ENCODE peak calls at places on chromosome 10, in six cellular contexts. E is GM12891, Q is GM12878, Z is K562, M is H1, T is HepG2. R is an unnamed sample.

GRCh38 chr10:104802941-104803340 is 161.9 kb downstream of the SORCS3 start:
- DNase-seq in M (no peak), E (no peak), T (no peak), Z (no peak), Q (no peak), R (no peak)

GRCh38 chr10:86665868-86666267 is 2.4 kb upstream of the LDB3 start:
- DNase-seq in E (no peak), T (no peak), M (no peak), Z (no peak), Q (no peak), R (no peak)

GRCh38 chr10:14220026-14220425 is 110.7 kb downstream of the FRMD4A start:
- DNase-seq in M (no peak), Z (no peak), Q (no peak), E (no peak), T (no peak), R (no peak)

GRCh38 chr10:8563478-8563877 is 509.0 kb downstream of the GATA3 start:
- DNase-seq in M (no peak), T (no peak), Q (no peak), E (no peak), Z (no peak), R (no peak)

GRCh38 chr10:7053195-7053594 is 357.6 kb downstream of the SFMBT2 start:
- DNase-seq in E (no peak), T (no peak), Z (no peak), Q (no peak), M (no peak), R (no peak)

GRCh38 chr10:22427101-22427500 is 81.8 kb downstream of the SPAG6 start:
- DNase-seq in Z (peak; percentile 24), Q (no peak), M (no peak), E (no peak), T (no peak), R (no peak)

GRCh38 chr10:34449836-34450235 is 365.3 kb downstream of the PARD3 start:
- DNase-seq in M (no peak), E (no peak), Z (no peak), Q (no peak), T (no peak), R (no peak)

GRCh38 chr10:15719062-15719898 is 442 bp downstream of the ITGA8 start:
- DNase-seq in Z (no peak), Q (no peak), M (peak; percentile 72), E (peak; percentile 10), T (no peak), R (peak; percentile 14)

GRCh38 chr10:79275105-79275430 is 72.2 kb upstream of the PPIF start:
- DNase-seq in Z (no peak), M (no peak), Q (no peak), E (no peak), T (no peak), R (no peak)

GRCh38 chr10:49645417-49646255 is 31.8 kb downstream of the CHAT start:
- DNase-seq in E (no peak), Q (no peak), T (no peak), Z (no peak), M (no peak), R (no peak)
- TF ChIP-seq POLR2A in E (no peak), Q (no peak), T (no peak), Z (no peak), M (no peak), R (no peak)

GRCh38 chr10:119031496-119032059 is 2.1 kb downstream of the NANOS1 start:
- DNase-seq in T (no peak), Q (no peak), E (no peak), M (peak; percentile 46), Z (no peak), R (no peak)
- TF ChIP-seq TAF1 in T (no peak), Q (no peak), E (no peak), M (no peak), Z (no peak), R (no peak)

DNA sequence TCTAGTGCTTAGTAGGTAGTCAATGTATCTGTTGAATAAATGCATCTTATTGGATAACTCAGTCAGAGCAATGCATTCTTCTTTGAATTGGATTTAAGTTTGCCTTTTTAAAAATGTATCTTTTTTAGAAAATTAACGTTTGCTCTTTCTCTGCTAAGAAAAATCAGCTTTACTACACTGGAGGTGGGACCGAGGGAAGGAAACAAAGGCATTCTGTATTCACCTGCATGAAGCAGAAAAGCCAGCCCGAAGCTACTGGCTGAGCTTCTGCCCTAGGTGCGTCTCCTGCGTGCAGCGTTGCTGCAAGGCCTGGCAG is 22.2 kb upstream of the ITGB1 start:
- DNase-seq in T (no peak), Z (no peak), E (no peak), M (no peak), Q (no peak), R (no peak)
- TF ChIP-seq POLR2A in T (no peak), Z (no peak), E (no peak), M (no peak), Q (no peak), R (no peak)

GRCh38 chr10:3946234-3947229 is 161.5 kb upstream of the KLF6 start:
- DNase-seq in T (no peak), E (no peak), M (no peak), Q (no peak), Z (no peak), R (no peak)

GRCh38 chr10:3950676-3951275 is 165.8 kb upstream of the KLF6 start:
- DNase-seq in M (no peak), T (no peak), Z (no peak), Q (no peak), E (no peak), R (no peak)

GRCh38 chr10:3949741-3950140 is 164.7 kb upstream of the KLF6 start:
- DNase-seq in M (no peak), Q (no peak), Z (no peak), T (no peak), E (no peak), R (no peak)

GRCh38 chr10:3951993-3952392 is 167.0 kb upstream of the KLF6 start:
- DNase-seq in Z (no peak), Q (no peak), M (no peak), T (no peak), E (no peak), R (no peak)

GRCh38 chr10:3948843-3949242 is 163.8 kb upstream of the KLF6 start:
- DNase-seq in M (no peak), Z (no peak), Q (no peak), E (no peak), T (no peak), R (no peak)
- TF ChIP-seq TAF1 in M (no peak), Z (no peak), Q (no peak), E (no peak), T (no peak), R (no peak)

R was measured in GM12892.